ENCODE peak calls at places on chromosome 2, in four cellular contexts. U, A, R and W are unnamed samples.

GRCh38 chr2:73285162-73285739 is 973 bp upstream of the FBXO41 start:
- DNase-seq in A (no peak), R (no peak), U (no peak), W (no peak)

GRCh38 chr2:102438578-102438977 is 15.6 kb downstream of the IL18RAP start:
- DNase-seq in A (no peak), U (no peak), R (no peak), W (no peak)

GRCh38 chr2:37561615-37562569 is 109.5 kb downstream of the CDC42EP3 start:
- DNase-seq in A (peak; percentile 83), U (no peak), R (no peak), W (no peak)

GRCh38 chr2:86064006-86064405 is 41.7 kb downstream of the POLR1A start:
- DNase-seq in R (no peak), A (no peak), U (no peak), W (no peak)

GRCh38 chr2:239910851-239911629 is 114.1 kb downstream of the NDUFA10 start:
- DNase-seq in R (no peak), U (no peak), A (no peak), W (no peak)

GRCh38 chr2:136305517-136306192 is 187.7 kb upstream of the CXCR4 start:
- DNase-seq in R (no peak), A (peak; percentile 10), U (no peak), W (peak; percentile 44)

GRCh38 chr2:80395251-80395650 is 90.7 kb upstream of the LRRTM1 start:
- DNase-seq in U (no peak), A (no peak), R (no peak), W (no peak)

GRCh38 chr2:20629581-20630291 is 21.2 kb downstream of the HS1BP3 start:
- DNase-seq in A (no peak), R (no peak), U (no peak), W (peak; percentile 35)

GRCh38 chr2:24813645-24814257 is 20.5 kb downstream of the CENPO start:
- DNase-seq in U (no peak), R (peak; percentile 8), A (no peak), W (no peak)

GRCh38 chr2:190468814-190469569 is 60.8 kb downstream of the MFSD6 start:
- DNase-seq in R (peak; percentile 89), A (peak; percentile 86), U (peak; percentile 76), W (no peak)

GRCh38 chr2:74199871-74200305 is 1.5 kb downstream of the MTHFD2 start:
- DNase-seq in R (no peak), A (no peak), U (no peak), W (no peak)

GRCh38 chr2:24495451-24495850 is 4.4 kb downstream of the NCOA1 start:
- DNase-seq in A (no peak), R (no peak), U (no peak), W (no peak)

GRCh38 chr2:100806550-100806949 is 13.4 kb upstream of the NPAS2 start:
- DNase-seq in U (no peak), A (no peak), R (no peak), W (no peak)

DNA sequence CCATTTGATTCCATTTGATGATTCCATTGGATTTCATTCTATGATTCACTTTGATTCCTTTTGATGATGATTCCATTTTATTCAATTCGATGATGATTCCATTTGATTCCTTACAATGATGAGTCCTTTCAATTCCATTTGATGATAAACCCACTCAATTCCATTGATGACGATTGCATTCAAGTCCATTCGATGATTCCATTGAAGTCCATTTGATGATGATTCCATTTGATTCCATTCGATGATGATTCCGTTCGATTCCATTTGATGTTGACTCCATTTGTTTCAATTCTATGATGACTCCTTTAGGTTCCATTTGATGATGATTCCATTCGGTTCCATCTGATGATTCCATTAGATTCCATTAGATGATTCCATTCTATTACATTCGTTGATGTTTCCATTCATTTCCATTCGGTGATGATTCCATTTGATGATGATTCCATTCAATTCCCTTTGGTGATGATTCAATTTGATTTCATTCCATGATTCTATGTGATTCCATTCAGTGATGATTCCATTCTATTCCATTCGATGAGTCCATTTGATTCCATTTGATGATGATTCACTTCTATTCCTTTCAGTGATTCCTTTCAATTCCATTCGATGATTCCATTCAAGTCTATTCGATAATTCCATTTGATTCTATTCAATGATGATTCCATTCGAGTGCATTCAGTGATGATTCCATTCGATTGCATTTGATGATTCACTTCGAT is 1106.0 kb downstream of the RPIA start:
- DNase-seq in U (no peak), R (no peak), A (no peak), W (no peak)
- H3K9me3 ChIP-seq in U (peaks cover 41% of the 10 kb centered on the region), R (no peaks in the 10 kb centered on the region), A (peaks cover 12% of the 10 kb centered on the region), W (peaks cover 13% of the 10 kb centered on the region)

GRCh38 chr2:109330056-109330455 is 201.1 kb downstream of the SH3RF3 start:
- DNase-seq in A (no peak), R (no peak), U (no peak), W (no peak)

GRCh38 chr2:109332880-109333279 is 203.9 kb downstream of the SH3RF3 start:
- DNase-seq in A (no peak), R (no peak), U (no peak), W (no peak)

GRCh38 chr2:109331081-109331480 is 202.1 kb downstream of the SH3RF3 start:
- DNase-seq in U (no peak), R (no peak), A (no peak), W (no peak)

GRCh38 chr2:109333414-109334194 is 204.6 kb downstream of the SH3RF3 start:
- DNase-seq in U (no peak), R (no peak), A (peak; percentile 8), W (no peak)

GRCh38 chr2:109331864-109332848 is 203.2 kb downstream of the SH3RF3 start:
- DNase-seq in A (peak; percentile 36), U (peak; percentile 66), R (peak; percentile 45), W (no peak)
- H3K27ac ChIP-seq in A (peak overlapping the region; percentile 65), U (no peak overlapping the region), R (peak overlapping the region; percentile 18), W (no peak overlapping the region)

DNA sequence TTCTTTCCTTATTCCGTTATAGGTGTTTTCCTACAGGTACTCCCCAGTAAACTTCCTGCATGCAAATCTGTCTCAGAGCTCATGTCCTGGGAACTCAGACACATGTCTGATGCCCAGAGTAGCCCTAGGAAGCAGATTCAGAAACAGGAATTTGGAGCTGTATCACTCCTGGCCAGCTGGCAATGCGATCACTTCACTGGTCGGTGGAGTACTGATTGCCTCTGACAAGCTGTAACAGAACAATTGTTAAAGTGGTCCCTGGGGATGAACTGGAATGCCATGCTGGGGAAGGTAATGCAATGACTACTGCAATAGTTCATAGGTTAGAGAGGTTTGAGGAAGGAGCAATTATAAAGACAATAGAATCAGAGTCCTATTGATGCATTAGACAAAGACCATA is 131.6 kb upstream of the DOCK10 start:
- DNase-seq in R (no peak), A (no peak), U (no peak), W (no peak)
- H3K9me3 ChIP-seq in R (no peaks in the 10 kb centered on the region), A (no peaks in the 10 kb centered on the region), U (no peaks in the 10 kb centered on the region), W (no peaks in the 10 kb centered on the region)

DNA sequence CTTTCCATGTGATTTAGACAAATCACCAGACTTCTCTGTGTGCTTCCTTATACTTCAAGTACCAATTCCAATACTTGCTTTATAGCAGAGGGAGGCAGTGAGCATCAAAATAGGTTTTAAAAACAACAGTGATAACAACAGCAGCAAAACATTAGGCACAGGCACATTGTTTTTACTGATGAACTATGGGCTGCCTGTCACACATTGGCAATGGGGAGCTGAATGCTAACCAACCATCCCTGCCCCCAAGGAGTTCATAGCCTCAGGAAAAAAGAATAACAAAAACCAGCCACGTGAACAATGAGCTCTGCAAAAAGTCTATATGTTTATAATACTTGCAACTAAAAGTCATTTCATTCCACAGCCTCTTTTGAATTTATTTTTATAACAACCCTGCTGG is 287.9 kb upstream of the TRIB2 start:
- DNase-seq in A (no peak), U (no peak), R (no peak), W (no peak)
- H3K27ac ChIP-seq in A (no peak overlapping the region), U (no peak overlapping the region), R (no peak overlapping the region), W (no peak overlapping the region)

GRCh38 chr2:105990624-105991023 is 203.5 kb downstream of the UXS1 start:
- DNase-seq in U (no peak), A (no peak), R (no peak), W (no peak)
- H3K9me3 ChIP-seq in U (peaks cover 29% of the 10 kb centered on the region), A (peaks cover 2% of the 10 kb centered on the region), R (no peaks in the 10 kb centered on the region), W (peaks cover 32% of the 10 kb centered on the region)

GRCh38 chr2:222319576-222320440 is 21.0 kb upstream of the PAX3 start:
- DNase-seq in A (peak; percentile 39), U (no peak), R (peak; percentile 25), W (no peak)
- H3K27ac ChIP-seq in A (peak overlapping the region; percentile 63), U (peak overlapping the region; percentile 18), R (no peak overlapping the region), W (no peak overlapping the region)